ENCODE peak calls at places on chromosome 3, in six cellular contexts. J is Ammon's horn, V is cardiac fibroblast, D is M059J, S is HTR-8/SVneo, M is NCI-H2029. O is an unnamed sample.

GRCh38 chr3:105448338-105448982 is 81.8 kb downstream of the ALCAM start:
- DNase-seq in D (no peak), J (peak; percentile 97), V (peak; percentile 21), S (no peak), M (no peak), O (no peak)

GRCh38 chr3:47646362-47646761 is 67.7 kb upstream of the CSPG5 start:
- DNase-seq in D (no peak), J (no peak), V (peak; percentile 22), M (no peak), S (no peak), O (peak; percentile 3)

GRCh38 chr3:36373084-36373483 is 7.2 kb upstream of the STAC start:
- DNase-seq in S (no peak), J (no peak), M (no peak), V (peak; percentile 36), D (peak; percentile 90), O (no peak)

GRCh38 chr3:121895121-121895520 is 920 bp downstream of the SLC15A2 start:
- DNase-seq in M (no peak), S (no peak), J (peak; percentile 27), V (no peak), D (no peak), O (peak; percentile 81)

GRCh38 chr3:142577701-142578308 is 728 bp downstream of the ATR start:
- DNase-seq in M (no peak), S (no peak), J (no peak), V (peak; percentile 17), D (peak; percentile 49), O (peak; percentile 41)

GRCh38 chr3:195247863-195248189 is 23.1 kb downstream of the XXYLT1 start:
- DNase-seq in J (no peak), S (no peak), M (no peak), V (no peak), D (no peak), O (no peak)

GRCh38 chr3:190617185-190617584 is 103.3 kb downstream of the IL1RAP start:
- DNase-seq in V (no peak), D (no peak), J (no peak), S (no peak), M (no peak), O (peak; percentile 29)

GRCh38 chr3:99269606-99270355 is 368.3 kb upstream of the DCBLD2 start:
- DNase-seq in J (peak; percentile 25), V (peak; percentile 40), D (peak; percentile 69), S (no peak), M (no peak), O (no peak)

GRCh38 chr3:181691951-181692849 is 19.5 kb upstream of the SOX2 start:
- DNase-seq in S (no peak), V (no peak), D (no peak), M (no peak), J (no peak), O (no peak)

GRCh38 chr3:117278424-117279190 is 569.0 kb downstream of the TUSC7 start:
- DNase-seq in J (no peak), M (no peak), V (no peak), D (peak; percentile 6), S (no peak), O (no peak)

GRCh38 chr3:58028902-58029301 is 20.7 kb downstream of the FLNB start:
- DNase-seq in D (no peak), V (no peak), J (no peak), M (no peak), S (no peak), O (peak; percentile 22)

GRCh38 chr3:69072928-69073327 is 7.2 kb downstream of the UBA3 start:
- DNase-seq in V (no peak), M (no peak), J (no peak), S (no peak), D (no peak), O (no peak)

GRCh38 chr3:66047321-66048050 is 8.8 kb upstream of the MAGI1 start:
- DNase-seq in M (no peak), V (peak; percentile 94), J (no peak), S (no peak), D (peak; percentile 71), O (peak; percentile 17)

GRCh38 chr3:129624347-129625070 is 18.0 kb upstream of the PLXND1 start:
- DNase-seq in M (no peak), S (no peak), J (peak; percentile 23), V (peak; percentile 58), D (peak; percentile 33), O (peak; percentile 25)

GRCh38 chr3:192916455-192917257 is 1.0 kb downstream of the MB21D2 start:
- DNase-seq in D (peak; percentile 83), S (no peak), J (peak; percentile 78), V (peak; percentile 66), M (peak; percentile 65), O (peak; percentile 78)

GRCh38 chr3:53794597-53794996 is 51.6 kb downstream of the CHDH start:
- DNase-seq in M (no peak), V (no peak), S (no peak), D (peak; percentile 15), J (no peak), O (no peak)

GRCh38 chr3:185733980-185734724 is 90.7 kb downstream of the IGF2BP2 start:
- DNase-seq in M (peak; percentile 43), S (peak; percentile 73), J (peak; percentile 40), V (peak; percentile 90), D (peak; percentile 90), O (peak; percentile 80)

GRCh38 chr3:189340680-189341460 is 169.1 kb downstream of the TPRG1 start:
- DNase-seq in V (no peak), M (no peak), S (no peak), D (peak; percentile 33), J (no peak), O (peak; percentile 29)

GRCh38 chr3:107704477-107704876 is 181.7 kb downstream of the BBX start:
- DNase-seq in M (no peak), S (no peak), J (no peak), D (peak; percentile 42), V (peak; percentile 11), O (no peak)

GRCh38 chr3:171950373-171950772 is 89.0 kb upstream of the FNDC3B start:
- DNase-seq in V (peak; percentile 39), D (peak; percentile 65), J (no peak), M (no peak), S (peak; percentile 53), O (no peak)

GRCh38 chr3:185914911-185915629 is 22.7 kb downstream of the TRA2B start:
- DNase-seq in D (no peak), M (no peak), S (no peak), J (no peak), V (no peak), O (no peak)

GRCh38 chr3:17841190-17841828 is 98.9 kb upstream of the TBC1D5 start:
- DNase-seq in V (peak; percentile 70), S (peak; percentile 62), D (peak; percentile 50), M (peak; percentile 49), J (peak; percentile 80), O (peak; percentile 80)

GRCh38 chr3:194472290-194472920 is 14.4 kb downstream of the ATP13A3 start:
- DNase-seq in M (peak; percentile 45), S (peak; percentile 31), V (peak; percentile 80), J (peak; percentile 81), D (peak; percentile 78), O (peak; percentile 25)

GRCh38 chr3:152357587-152357986 is 88.9 kb downstream of the MBNL1 start:
- DNase-seq in V (no peak), M (no peak), S (no peak), D (no peak), J (no peak), O (no peak)

GRCh38 chr3:58585005-58585786 is 8.0 kb upstream of the FAM107A start:
- DNase-seq in M (peak; percentile 37), V (peak; percentile 77), S (peak; percentile 84), D (peak; percentile 66), J (peak; percentile 80), O (peak; percentile 65)

GRCh38 chr3:134777341-134777740 is 17.7 kb upstream of the EPHB1 start:
- DNase-seq in M (no peak), D (no peak), J (no peak), S (no peak), V (no peak), O (no peak)

GRCh38 chr3:187044206-187044605 is 95.1 kb downstream of the RPL39L start:
- DNase-seq in V (no peak), D (no peak), S (no peak), J (no peak), M (peak; percentile 78), O (no peak)

GRCh38 chr3:71998995-71999673 is 214.2 kb upstream of the PROK2 start:
- DNase-seq in S (peak; percentile 39), J (no peak), D (peak; percentile 50), M (no peak), V (peak; percentile 62), O (no peak)

GRCh38 chr3:78994174-78995027 is 773.4 kb downstream of the ROBO1 start:
- DNase-seq in M (no peak), D (no peak), J (no peak), S (no peak), V (no peak), O (no peak)

GRCh38 chr3:155233213-155233612 is 60.3 kb downstream of the STRIT1 start:
- DNase-seq in D (peak; percentile 89), J (peak; percentile 47), S (peak; percentile 36), V (peak; percentile 85), M (peak; percentile 29), O (no peak)

GRCh38 chr3:45010718-45011355 is 15.3 kb upstream of the CLEC3B start:
- DNase-seq in S (peak; percentile 56), J (no peak), V (peak; percentile 68), M (no peak), D (peak; percentile 94), O (peak; percentile 38)

GRCh38 chr3:29488922-29489321 is 208.1 kb downstream of the RBMS3 start:
- DNase-seq in J (no peak), S (no peak), V (peak; percentile 39), D (no peak), M (no peak), O (no peak)

GRCh38 chr3:174035317-174035886 is 637.9 kb downstream of the NLGN1 start:
- DNase-seq in J (no peak), M (peak; percentile 52), S (no peak), V (peak; percentile 17), D (no peak), O (no peak)

GRCh38 chr3:50416736-50417636 is 57.7 kb upstream of the TMEM115 start:
- DNase-seq in D (no peak), J (no peak), S (no peak), V (no peak), M (no peak), O (no peak)

GRCh38 chr3:119595639-119596329 is 1.9 kb upstream of the PLA1A start:
- DNase-seq in M (no peak), S (no peak), V (no peak), J (peak; percentile 10), D (peak; percentile 29), O (no peak)

O was measured in trophoblast cell.